ENCODE peak calls at places on chromosomes 4 and X, in ten cellular contexts. M is ovary; J is G401; N is AG08396; S is neural crest cell; P is NCI-H1417 treated with DMSO at 0.1 percent for 48 hours; V is activated CD4-positive, alpha-beta T cell treated with anti-CD3 and anti-CD28 coated beads for 48 hours; R is NCI-H82; E is AG04449; W is caudate nucleus. H is an unnamed sample.

GRCh38 chr4:166312166-166312565 is 439.1 kb downstream of the TLL1 start:
- DNase-seq in S (no peak), N (no peak), E (no peak), P (no peak), R (no peak), W (no peak), M (no peak), V (no peak), J (no peak), H (no peak)

GRCh38 chr4:156303708-156304107 is 350.0 kb upstream of the CTSO start:
- DNase-seq in P (peak), E (no peak), M (no peak), N (no peak), S (no peak), J (no peak), R (no peak), V (no peak), W (no peak), H (no peak)

GRCh38 chr4:80266902-80267380 is 477 bp downstream of the FGF5 start:
- DNase-seq in M (no peak), V (no peak), J (peak), E (no peak), N (no peak), P (no peak), R (peak), S (no peak), W (no peak), H (no peak)

GRCh38 chr4:177907736-177908424 is 465.6 kb upstream of the AGA start:
- DNase-seq in V (no peak), W (no peak), J (no peak), E (no peak), S (no peak), R (no peak), M (no peak), P (no peak), N (no peak), H (no peak)

GRCh38 chr4:48904101-48904500 is 2.5 kb downstream of the OCIAD2 start:
- DNase-seq in V (no peak), J (no peak), M (no peak), R (peak), S (no peak), N (no peak), E (no peak), P (no peak), W (no peak), H (peak)

GRCh38 chr4:73814679-73815078 is 21.8 kb upstream of the CXCL6 start:
- DNase-seq in P (no peak), V (no peak), W (no peak), S (no peak), J (no peak), R (no peak), E (no peak), M (no peak), N (no peak), H (no peak)

GRCh38 chr4:134567461-134567860 is 365.9 kb upstream of the PABPC4L start:
- DNase-seq in J (no peak), P (no peak), S (no peak), M (no peak), E (no peak), V (no peak), R (no peak), W (no peak), N (no peak), H (no peak)

GRCh38 chrX:153434801-153435200 is 11.1 kb downstream of the TREX2 start:
- DNase-seq in M (no peak), P (no peak), N (no peak), V (no peak), E (no peak), R (no peak), J (no peak), W (no peak), S (no peak), H (no peak)

GRCh38 chr4:109816082-109816442 is 500 bp downstream of the GAR1 start:
- DNase-seq in J (no peak), R (no peak), W (no peak), E (no peak), S (no peak), M (no peak), P (no peak), V (peak), N (no peak), H (no peak)

GRCh38 chrX:112865464-112866025 is 24.9 kb upstream of the AMOT start:
- DNase-seq in J (no peak), R (no peak), M (no peak), E (no peak), W (no peak), S (no peak), N (no peak), V (no peak), P (no peak), H (no peak)

GRCh38 chr4:113760852-113761681 is 471 bp downstream of the CAMK2D start:
- DNase-seq in P (no peak), J (peak), E (no peak), R (peak), W (peak), V (peak), N (peak), S (peak), M (peak), H (no peak)

GRCh38 chr4:55866973-55867574 is 13.6 kb downstream of the EXOC1 start:
- DNase-seq in J (peak), N (peak), S (no peak), E (peak), V (peak), R (peak), M (no peak), P (peak), W (peak), H (peak)

GRCh38 chr4:1758306-1759121 is 34.6 kb upstream of the FGFR3 start:
- DNase-seq in R (no peak), V (no peak), M (no peak), N (no peak), S (no peak), P (no peak), W (no peak), E (no peak), J (no peak), H (no peak)

GRCh38 chrX:129099206-129099605 is 424.1 kb downstream of the SMARCA1 start:
- DNase-seq in V (no peak), E (no peak), R (no peak), N (no peak), W (no peak), J (no peak), S (no peak), M (no peak), P (no peak), H (no peak)

GRCh38 chr4:76233967-76234678 is 17.4 kb upstream of the FAM47E start:
- DNase-seq in S (no peak), W (no peak), J (no peak), R (no peak), E (no peak), P (no peak), N (no peak), V (no peak), M (no peak), H (no peak)

GRCh38 chr4:43822621-43823020 is 626.0 kb downstream of the KCTD8 start:
- DNase-seq in P (no peak), R (no peak), M (no peak), S (no peak), E (no peak), W (no peak), V (no peak), J (no peak), N (no peak), H (no peak)

GRCh38 chr4:168177546-168178149 is 85.3 kb downstream of the ANXA10 start:
- DNase-seq in E (no peak), R (no peak), V (no peak), P (no peak), N (no peak), M (no peak), J (no peak), S (no peak), W (no peak), H (no peak)

GRCh38 chrX:108811891-108812290 is 75.5 kb upstream of the IRS4 start:
- DNase-seq in R (peak), W (no peak), S (no peak), J (no peak), E (no peak), P (no peak), V (no peak), N (no peak), M (no peak), H (no peak)

GRCh38 chr4:42327323-42327722 is 70.0 kb upstream of the SHISA3 start:
- DNase-seq in W (no peak), R (no peak), M (no peak), P (no peak), J (no peak), E (no peak), V (no peak), S (no peak), N (no peak), H (no peak)

GRCh38 chr4:157808796-157809408 is 363.9 kb downstream of the GASK1B start:
- DNase-seq in N (no peak), S (no peak), J (no peak), P (no peak), W (no peak), V (no peak), M (no peak), R (no peak), E (no peak), H (no peak)

GRCh38 chr4:1105662-1106061 is 7.7 kb downstream of the RNF212 start:
- DNase-seq in W (no peak), S (no peak), P (no peak), M (no peak), R (no peak), V (no peak), J (no peak), N (no peak), E (no peak), H (no peak)

GRCh38 chrX:5998901-5999300 is 229.8 kb downstream of the NLGN4X start:
- DNase-seq in V (no peak), P (no peak), M (no peak), J (no peak), E (no peak), R (no peak), N (no peak), S (no peak), W (no peak), H (no peak)

GRCh38 chrX:33379839-33380238 is 168.5 kb upstream of the DMD start:
- DNase-seq in E (no peak), S (no peak), R (no peak), M (no peak), P (no peak), V (no peak), N (no peak), J (no peak), W (no peak), H (no peak)

GRCh38 chr4:94244829-94245185 is 37.1 kb downstream of the SMARCAD1 start:
- DNase-seq in W (no peak), S (no peak), V (no peak), R (no peak), E (no peak), J (no peak), P (no peak), N (no peak), M (no peak), H (no peak)

GRCh38 chrX:150934453-150934852 is 36.0 kb upstream of the CD99L2 start:
- DNase-seq in J (peak), W (no peak), V (no peak), M (no peak), S (no peak), N (peak), P (no peak), R (no peak), E (no peak), H (no peak)